ENCODE peak calls at places on chromosomes 4 and X, in nine cellular contexts. R, P, C, N, J, F, T, G and Q are unnamed samples.

GRCh38 chr4:8283631-8284121 is 14.1 kb downstream of the HTRA3 start:
- DNase-seq in N (no peak), C (no peak), J (no peak), P (no peak), R (peak; percentile 44), F (no peak), G (no peak), T (peak; percentile 49), Q (no peak)

GRCh38 chr4:77040265-77040664 is 35.5 kb downstream of the CCNI start:
- DNase-seq in J (no peak), P (peak; percentile 84), F (no peak), G (no peak), C (no peak), R (no peak), N (no peak), T (no peak), Q (peak; percentile 51)

GRCh38 chrX:103538728-103539127 is 19.4 kb upstream of the RAB40A start:
- DNase-seq in N (peak; percentile 35), C (no peak), F (no peak), G (no peak), J (no peak), R (no peak), P (no peak), T (no peak), Q (peak; percentile 62)

GRCh38 chrX:31353095-31353494 is 281.3 kb upstream of the FTHL17 start:
- DNase-seq in F (no peak), R (no peak), J (no peak), G (no peak), N (peak; percentile 4), C (no peak), T (no peak), P (peak; percentile 75), Q (peak; percentile 63)

GRCh38 chr4:10783351-10783750 is 98.8 kb upstream of the CLNK start:
- DNase-seq in N (peak; percentile 40), J (no peak), T (no peak), F (no peak), P (peak; percentile 66), C (no peak), G (no peak), R (no peak), Q (peak; percentile 44)

GRCh38 chrX:17376381-17377046 is 1.5 kb downstream of the NHS start:
- DNase-seq in G (no peak), J (no peak), C (peak; percentile 20), R (peak; percentile 15), P (peak; percentile 47), N (peak; percentile 34), F (no peak), T (no peak), Q (peak; percentile 34)

GRCh38 chrX:143461616-143462015 is 55.7 kb downstream of the SPANXN3 start:
- DNase-seq in F (no peak), G (no peak), J (no peak), R (no peak), C (no peak), P (no peak), N (no peak), T (no peak), Q (no peak)

GRCh38 chr4:5711479-5712184 is 631 bp downstream of the EVC start:
- DNase-seq in T (no peak), P (peak; percentile 87), C (no peak), R (peak; percentile 75), G (no peak), N (no peak), J (peak; percentile 54), F (no peak), Q (peak; percentile 25)

GRCh38 chr4:97411352-97411751 is 731.9 kb downstream of the STPG2 start:
- DNase-seq in F (no peak), J (no peak), P (no peak), G (no peak), C (no peak), T (no peak), N (no peak), R (no peak), Q (no peak)

GRCh38 chrX:96182366-96182765 is 502.3 kb upstream of the DIAPH2 start:
- DNase-seq in T (no peak), C (peak; percentile 38), J (peak; percentile 55), P (peak; percentile 26), R (peak; percentile 72), G (no peak), F (peak; percentile 0), N (peak; percentile 48), Q (peak; percentile 69)

GRCh38 chr4:155954118-155954503 is 445 bp upstream of the CTSO start:
- DNase-seq in P (peak; percentile 20), J (peak; percentile 25), T (no peak), C (no peak), R (no peak), N (no peak), F (no peak), G (no peak), Q (no peak)

GRCh38 chrX:43865791-43866190 is 16.5 kb downstream of the MAOB start:
- DNase-seq in J (no peak), T (no peak), F (no peak), R (no peak), G (no peak), P (no peak), N (no peak), C (no peak), Q (no peak)

GRCh38 chrX:43866423-43866822 is 15.8 kb downstream of the MAOB start:
- DNase-seq in P (no peak), T (no peak), F (no peak), C (no peak), J (no peak), N (no peak), R (no peak), G (no peak), Q (no peak)

GRCh38 chrX:43860646-43861370 is 21.4 kb downstream of the MAOB start:
- DNase-seq in F (peak; percentile 20), G (peak; percentile 36), P (peak; percentile 4), T (no peak), N (no peak), R (no peak), J (no peak), C (no peak), Q (peak; percentile 77)

GRCh38 chrX:43861750-43862149 is 20.5 kb downstream of the MAOB start:
- DNase-seq in N (no peak), P (no peak), R (no peak), T (no peak), F (no peak), J (no peak), C (no peak), G (peak; percentile 42), Q (peak; percentile 61)

GRCh38 chrX:43862434-43862833 is 19.8 kb downstream of the MAOB start:
- DNase-seq in N (no peak), F (no peak), C (no peak), T (no peak), R (no peak), J (no peak), P (no peak), G (no peak), Q (no peak)
- H3K4me1 ChIP-seq in N (no peaks in the 10 kb centered on the region), F (no peaks in the 10 kb centered on the region), C (no peaks in the 10 kb centered on the region), T (no peaks in the 10 kb centered on the region), R (no peaks in the 10 kb centered on the region), J (no peaks in the 10 kb centered on the region), P (no peaks in the 10 kb centered on the region), G (peaks cover 16% of the 10 kb centered on the region), Q (peaks cover 21% of the 10 kb centered on the region)

DNA sequence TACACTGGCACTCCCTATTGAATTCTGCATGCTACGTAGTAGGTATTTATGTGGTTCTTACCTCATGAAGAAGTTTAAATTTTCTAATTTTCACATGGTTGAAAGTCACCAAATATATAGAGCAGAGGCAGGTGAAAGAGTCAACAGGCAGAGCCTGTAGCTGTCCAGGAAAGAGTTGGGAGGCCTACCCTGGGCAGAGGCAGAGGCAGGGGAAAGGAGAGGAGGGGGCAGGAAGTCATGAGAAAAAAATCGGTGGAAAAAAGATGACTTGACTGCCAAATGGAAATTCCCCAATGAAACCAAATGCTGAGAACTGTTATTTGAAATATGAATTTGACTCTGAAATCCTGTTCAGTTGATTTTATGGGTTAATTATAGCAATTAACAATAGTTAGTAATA is 23.1 kb upstream of the GPR34 start:
- DNase-seq in G (no peak), J (no peak), T (no peak), F (no peak), R (no peak), N (no peak), P (no peak), C (no peak), Q (no peak)
- TF ChIP-seq EZH2phosphoT487 in G (no peak), J (no peak), T (no peak), F (no peak), R (no peak), N (no peak), P (no peak), C (no peak), Q (no peak)

GRCh38 chrX:118945921-118946320 is 28.5 kb upstream of the LONRF3 start:
- DNase-seq in J (no peak), G (no peak), C (no peak), F (no peak), R (no peak), N (no peak), P (no peak), T (no peak), Q (no peak)

GRCh38 chrX:118941147-118941546 is 33.3 kb upstream of the LONRF3 start:
- DNase-seq in J (no peak), N (no peak), G (no peak), F (no peak), P (no peak), T (no peak), C (no peak), R (no peak), Q (no peak)

GRCh38 chrX:118948270-118948669 is 26.1 kb upstream of the LONRF3 start:
- DNase-seq in R (no peak), J (no peak), G (no peak), C (no peak), T (no peak), F (no peak), P (no peak), N (no peak), Q (no peak)

GRCh38 chrX:118943102-118943501 is 31.3 kb upstream of the LONRF3 start:
- DNase-seq in F (no peak), J (no peak), R (no peak), C (no peak), G (no peak), T (no peak), N (no peak), P (no peak), Q (no peak)
- H3K4me1 ChIP-seq in F (no peaks in the 10 kb centered on the region), J (no peaks in the 10 kb centered on the region), R (no peaks in the 10 kb centered on the region), C (no peaks in the 10 kb centered on the region), G (no peaks in the 10 kb centered on the region), T (no peaks in the 10 kb centered on the region), N (no peaks in the 10 kb centered on the region), P (no peaks in the 10 kb centered on the region), Q (no peaks in the 10 kb centered on the region)

GRCh38 chrX:46258356-46258755 is 286.9 kb downstream of the ZNF674 start:
- DNase-seq in F (no peak), N (no peak), P (no peak), C (no peak), T (no peak), G (no peak), R (no peak), J (no peak), Q (no peak)

GRCh38 chrX:46257451-46257879 is 287.8 kb downstream of the ZNF674 start:
- DNase-seq in F (no peak), R (no peak), J (no peak), N (no peak), G (no peak), T (no peak), C (no peak), P (no peak), Q (peak; percentile 69)

GRCh38 chrX:46256875-46257274 is 288.3 kb downstream of the ZNF674 start:
- DNase-seq in R (no peak), C (no peak), G (no peak), T (no peak), P (no peak), J (no peak), F (no peak), N (no peak), Q (no peak)

GRCh38 chrX:46254623-46255022 is 290.6 kb downstream of the ZNF674 start:
- DNase-seq in J (no peak), C (no peak), T (no peak), F (no peak), G (no peak), N (no peak), R (no peak), P (no peak), Q (no peak)

GRCh38 chrX:46255066-46255465 is 290.2 kb downstream of the ZNF674 start:
- DNase-seq in C (no peak), P (peak; percentile 16), N (no peak), F (no peak), G (no peak), T (no peak), J (no peak), R (no peak), Q (no peak)
- TF ChIP-seq EZH2phosphoT487 in C (no peak), P (no peak), N (no peak), F (no peak), G (no peak), T (no peak), J (no peak), R (no peak), Q (no peak)